ENCODE peak calls at places on chromosomes 6 and 20, in nine cellular contexts. G is mucosa of descending colon; Q is hepatocyte; A is GM23338; I is kidney epithelial cell; Z is IMR-90; E is fibroblast of lung; J is CD8-positive, alpha-beta T cell; L is heart left ventricle. S is an unnamed sample.

GRCh38 chr6:11830105-11830504 is 51.5 kb upstream of the ADTRP start:
- DNase-seq in G (no peak), Q (no peak), A (no peak), I (no peak), Z (no peak), E (no peak), J (no peak), L (no peak), S (no peak)

GRCh38 chr6:154583546-154584188 is 73.2 kb upstream of the CNKSR3 start:
- DNase-seq in G (no peak), Q (no peak), A (no peak), I (no peak), Z (no peak), E (no peak), J (no peak), L (no peak), S (no peak)

GRCh38 chr6:14862845-14863244 is 383.0 kb upstream of the JARID2 start:
- DNase-seq in G (no peak), Q (no peak), A (no peak), I (no peak), Z (no peak), E (no peak), J (no peak), L (no peak), S (no peak)

GRCh38 chr6:82739266-82739665 is 326.4 kb downstream of the UBE3D start:
- DNase-seq in G (no peak), Q (no peak), A (peak; percentile 7), I (no peak), Z (no peak), E (no peak), J (no peak), L (no peak), S (no peak)

GRCh38 chr6:31083742-31084354 is 28.5 kb downstream of the C6orf15 start:
- DNase-seq in G (no peak), Q (peak; percentile 62), A (peak; percentile 84), I (no peak), Z (peak; percentile 92), E (peak; percentile 78), J (peak; percentile 41), L (peak; percentile 34), S (peak; percentile 70)

GRCh38 chr20:34111057-34111711 is 859 bp downstream of the EIF2S2 start:
- DNase-seq in G (no peak), Q (peak; percentile 40), A (peak; percentile 13), I (no peak), Z (peak; percentile 71), E (peak; percentile 74), J (no peak), L (no peak), S (peak; percentile 39)

GRCh38 chr6:35729722-35730121 is 7.1 kb upstream of the ARMC12 start:
- DNase-seq in G (peak; percentile 63), Q (no peak), A (no peak), I (no peak), Z (no peak), E (peak; percentile 9), J (no peak), L (no peak), S (peak; percentile 15)

GRCh38 chr6:71421611-71422010 is 133.0 kb downstream of the OGFRL1 start:
- DNase-seq in G (no peak), Q (no peak), A (no peak), I (no peak), Z (no peak), E (no peak), J (no peak), L (no peak), S (no peak)

GRCh38 chr6:158808918-158809678 is 10.1 kb downstream of the EZR start:
- DNase-seq in G (no peak), Q (no peak), A (no peak), I (no peak), Z (no peak), E (peak; percentile 71), J (peak; percentile 73), L (no peak), S (no peak)

DNA sequence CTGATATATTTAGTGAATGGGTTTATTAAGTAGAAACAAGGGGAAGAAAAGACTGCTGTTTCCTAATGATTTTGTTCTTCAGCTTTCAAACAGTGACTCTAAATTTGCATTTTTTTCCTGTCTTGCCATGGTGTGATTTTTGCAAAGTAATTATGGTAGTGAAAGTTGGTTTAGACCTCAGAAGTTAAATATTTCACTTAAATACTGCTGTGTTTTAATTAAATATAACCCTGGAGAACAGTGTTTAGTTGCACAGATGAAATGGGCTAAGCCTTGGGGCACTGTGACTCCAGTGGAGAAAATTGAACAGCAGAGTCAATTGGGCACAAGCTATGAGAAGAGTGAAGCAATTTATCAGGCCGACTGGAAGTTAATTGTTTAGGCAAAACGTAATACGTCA is 111.1 kb upstream of the MCHR2 start:
- DNase-seq in G (no peak), Q (no peak), A (no peak), I (no peak), Z (no peak), E (no peak), J (no peak), L (no peak), S (no peak)
- H3K36me3 ChIP-seq in G (no peaks in the 10 kb centered on the region), Q (no peaks in the 10 kb centered on the region), A (no peaks in the 10 kb centered on the region), I (no peaks in the 10 kb centered on the region), Z (no peaks in the 10 kb centered on the region), E (no peaks in the 10 kb centered on the region), J (no peaks in the 10 kb centered on the region), L (no peaks in the 10 kb centered on the region), S (no peaks in the 10 kb centered on the region)

DNA sequence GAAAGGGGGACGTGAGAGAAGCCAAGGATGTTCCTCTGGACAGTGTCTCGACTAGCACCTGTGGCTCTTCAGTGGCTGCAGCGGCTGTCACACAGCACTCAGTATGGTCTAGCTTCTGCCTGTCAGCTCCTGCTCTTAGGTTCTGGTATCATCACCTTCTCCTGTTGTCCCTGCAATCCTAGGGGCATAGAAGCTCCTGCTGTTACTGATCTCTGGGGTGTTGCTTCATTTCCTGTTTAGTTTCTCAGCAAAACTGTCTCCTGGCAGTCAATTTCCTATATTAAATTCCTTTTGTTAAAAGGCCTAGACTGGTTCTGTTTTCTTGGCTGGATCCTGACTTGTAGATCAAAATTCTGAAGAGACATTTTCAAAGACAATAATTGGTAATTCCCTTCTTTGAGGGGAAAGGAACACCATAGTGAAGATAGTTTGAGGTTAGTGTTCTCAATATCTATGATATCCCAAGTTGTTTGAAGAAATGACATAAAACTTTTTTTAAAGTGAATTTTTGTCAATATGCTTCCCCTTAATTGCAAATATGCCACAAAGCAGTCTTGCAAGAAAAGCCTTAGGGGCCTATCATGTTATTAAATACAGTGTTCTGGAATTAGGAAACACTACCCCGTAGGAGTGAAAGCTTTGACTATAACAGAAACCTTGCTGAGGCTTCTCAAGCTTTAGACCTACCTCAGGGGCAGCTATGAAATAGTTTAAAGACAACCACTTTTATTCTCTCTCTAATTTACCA is 148.5 kb downstream of the KIF6 start:
- DNase-seq in G (no peak), Q (no peak), A (no peak), I (no peak), Z (no peak), E (no peak), J (no peak), L (no peak), S (no peak)
- H3K4me3 ChIP-seq in G (no peak overlapping the region), Q (no peak overlapping the region), A (no peak overlapping the region), I (no peak overlapping the region), Z (no peak overlapping the region), E (no peak overlapping the region), J (no peak overlapping the region), L (no peak overlapping the region), S (no peak overlapping the region)

GRCh38 chr20:62159835-62160234 is 16.3 kb downstream of the SS18L1 start:
- DNase-seq in G (no peak), Q (no peak), A (no peak), I (no peak), Z (peak; percentile 49), E (no peak), J (no peak), L (no peak), S (no peak)

GRCh38 chr20:62160876-62161275 is 17.3 kb downstream of the SS18L1 start:
- DNase-seq in G (no peak), Q (no peak), A (no peak), I (no peak), Z (no peak), E (no peak), J (no peak), L (no peak), S (no peak)

GRCh38 chr20:62162765-62163484 is 19.4 kb downstream of the SS18L1 start:
- DNase-seq in G (no peak), Q (no peak), A (no peak), I (no peak), Z (no peak), E (no peak), J (no peak), L (no peak), S (no peak)

GRCh38 chr20:62160253-62160652 is 16.7 kb downstream of the SS18L1 start:
- DNase-seq in G (no peak), Q (no peak), A (no peak), I (no peak), Z (no peak), E (no peak), J (no peak), L (no peak), S (no peak)

DNA sequence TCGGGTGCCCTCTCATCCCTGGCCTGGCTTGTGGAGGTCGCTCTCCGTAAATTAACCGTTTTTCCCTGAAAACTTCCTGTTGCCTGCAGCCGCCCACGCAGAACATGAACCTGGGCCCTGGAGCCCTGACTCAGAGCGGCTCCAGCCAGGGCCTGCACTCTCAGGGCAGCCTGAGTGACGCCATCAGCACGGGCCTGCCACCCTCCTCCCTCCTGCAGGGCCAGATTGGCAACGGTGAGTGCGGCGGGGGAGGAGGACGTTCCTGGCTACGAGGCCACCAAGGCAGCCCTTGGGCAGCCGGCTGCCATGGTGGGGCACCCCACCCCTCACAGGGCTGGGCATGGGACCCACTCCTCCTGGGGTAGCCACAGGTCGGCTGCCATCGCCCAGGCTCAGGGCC is 17.8 kb downstream of the SS18L1 start:
- DNase-seq in G (no peak), Q (no peak), A (no peak), I (no peak), Z (peak; percentile 65), E (no peak), J (no peak), L (no peak), S (no peak)
- H3K36me3 ChIP-seq in G (no peaks in the 10 kb centered on the region), Q (no peaks in the 10 kb centered on the region), A (peaks cover 20% of the 10 kb centered on the region), I (no peaks in the 10 kb centered on the region), Z (peaks cover 51% of the 10 kb centered on the region), E (peaks cover 18% of the 10 kb centered on the region), J (peaks cover 14% of the 10 kb centered on the region), L (no peaks in the 10 kb centered on the region), S (peaks cover 26% of the 10 kb centered on the region)

DNA sequence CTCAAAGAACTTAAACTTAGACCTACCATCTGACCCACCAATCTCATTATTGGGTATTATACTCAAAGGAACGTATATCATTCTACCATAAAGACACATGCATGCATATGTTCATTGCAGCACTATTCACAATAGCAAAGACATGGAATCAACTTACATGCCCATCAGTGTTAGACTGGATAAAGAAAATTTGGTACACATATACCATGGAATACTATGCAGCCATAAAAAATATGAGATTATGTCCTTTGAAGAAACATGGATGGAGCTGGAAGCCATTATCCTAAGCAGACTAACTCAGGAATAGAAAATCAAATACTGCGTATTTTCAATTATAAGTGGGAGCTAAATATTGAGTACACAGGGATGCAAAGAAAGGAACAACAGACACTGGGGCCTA is 166.4 kb upstream of the GLP1R start:
- DNase-seq in G (no peak), Q (no peak), A (no peak), I (no peak), Z (no peak), E (no peak), J (no peak), L (no peak), S (no peak)
- H3K4me3 ChIP-seq in G (no peak overlapping the region), Q (no peak overlapping the region), A (no peak overlapping the region), I (no peak overlapping the region), Z (no peak overlapping the region), E (no peak overlapping the region), J (no peak overlapping the region), L (no peak overlapping the region), S (no peak overlapping the region)